ENCODE peak calls at places on chromosomes 16 and 17, in eight cellular contexts. One of them, this sample, is unnamed. For H3K36me3 and H3K4me1, the result is how much of the 10 kb centered on the place peaks cover.

GRCh38 chr16:85240982-85241924 is 129.0 kb upstream of the CIBAR2 start:
- DNase-seq in naive thymus-derived CD4-positive, alpha-beta T cell: no peak
- DNase-seq in cardiac muscle cell: no peak
- DNase-seq in prostate gland: no peak
- DNase-seq in ascending aorta: no peak
- DNase-seq in neural progenitor cell: no peak
- DNase-seq in HCT116: no peak
- DNase-seq in astrocyte: no peak
- DNase-seq in this sample: no peak

GRCh38 chr17:63880706-63881105 is 1.0 kb downstream of the GH2 start:
- DNase-seq in HCT116: no peak
- DNase-seq in naive thymus-derived CD4-positive, alpha-beta T cell: no peak
- DNase-seq in cardiac muscle cell: no peak
- DNase-seq in neural progenitor cell: no peak
- DNase-seq in astrocyte: no peak
- DNase-seq in ascending aorta: no peak
- DNase-seq in prostate gland: no peak
- DNase-seq in this sample: no peak

GRCh38 chr16:67713647-67714273 is 5.4 kb downstream of the GFOD2 start:
- DNase-seq in cardiac muscle cell: no peak
- DNase-seq in HCT116: no peak
- DNase-seq in astrocyte: no peak
- DNase-seq in ascending aorta: no peak
- DNase-seq in prostate gland: no peak
- DNase-seq in neural progenitor cell: no peak
- DNase-seq in naive thymus-derived CD4-positive, alpha-beta T cell: no peak
- DNase-seq in this sample: peak

GRCh38 chr16:51355871-51356270 is 204.8 kb upstream of the SALL1 start:
- DNase-seq in neural progenitor cell: no peak
- DNase-seq in prostate gland: no peak
- DNase-seq in cardiac muscle cell: no peak
- DNase-seq in HCT116: no peak
- DNase-seq in astrocyte: no peak
- DNase-seq in ascending aorta: no peak
- DNase-seq in naive thymus-derived CD4-positive, alpha-beta T cell: no peak
- DNase-seq in this sample: no peak

GRCh38 chr17:35808240-35808961 is 883 bp upstream of the TAF15 start:
- DNase-seq in astrocyte: no peak
- DNase-seq in neural progenitor cell: no peak
- DNase-seq in naive thymus-derived CD4-positive, alpha-beta T cell: no peak
- DNase-seq in HCT116: no peak
- DNase-seq in cardiac muscle cell: no peak
- DNase-seq in prostate gland: no peak
- DNase-seq in ascending aorta: no peak
- DNase-seq in this sample: no peak

GRCh38 chr17:58315750-58316149 is 12.8 kb downstream of the TSPOAP1 start:
- DNase-seq in HCT116: no peak
- DNase-seq in ascending aorta: no peak
- DNase-seq in prostate gland: no peak
- DNase-seq in astrocyte: no peak
- DNase-seq in cardiac muscle cell: no peak
- DNase-seq in naive thymus-derived CD4-positive, alpha-beta T cell: no peak
- DNase-seq in neural progenitor cell: no peak
- DNase-seq in this sample: no peak

GRCh38 chr16:11742041-11742535 is 569 bp downstream of the TXNDC11 start:
- DNase-seq in ascending aorta: no peak
- DNase-seq in prostate gland: no peak
- DNase-seq in neural progenitor cell: no peak
- DNase-seq in cardiac muscle cell: no peak
- DNase-seq in astrocyte: no peak
- DNase-seq in HCT116: no peak
- DNase-seq in naive thymus-derived CD4-positive, alpha-beta T cell: no peak
- DNase-seq in this sample: peak

GRCh38 chr16:83393196-83393981 is 414.4 kb upstream of the HSBP1 start:
- DNase-seq in HCT116: no peak
- DNase-seq in neural progenitor cell: peak
- DNase-seq in astrocyte: peak
- DNase-seq in naive thymus-derived CD4-positive, alpha-beta T cell: no peak
- DNase-seq in ascending aorta: peak
- DNase-seq in prostate gland: peak
- DNase-seq in cardiac muscle cell: no peak
- DNase-seq in this sample: no peak

GRCh38 chr16:12081048-12081404 is 104.5 kb downstream of the SNX29 start:
- DNase-seq in prostate gland: no peak
- DNase-seq in astrocyte: no peak
- DNase-seq in neural progenitor cell: no peak
- DNase-seq in HCT116: no peak
- DNase-seq in naive thymus-derived CD4-positive, alpha-beta T cell: no peak
- DNase-seq in ascending aorta: no peak
- DNase-seq in cardiac muscle cell: no peak
- DNase-seq in this sample: no peak

GRCh38 chr16:11312718-11313492 is 31.8 kb upstream of the PRM1 start:
- DNase-seq in naive thymus-derived CD4-positive, alpha-beta T cell: peak
- DNase-seq in astrocyte: peak
- DNase-seq in prostate gland: no peak
- DNase-seq in ascending aorta: no peak
- DNase-seq in HCT116: peak
- DNase-seq in neural progenitor cell: no peak
- DNase-seq in cardiac muscle cell: no peak
- DNase-seq in this sample: peak

GRCh38 chr16:86663691-86664517 is 85.6 kb downstream of the FOXL1 start:
- DNase-seq in prostate gland: no peak
- DNase-seq in cardiac muscle cell: no peak
- DNase-seq in HCT116: no peak
- DNase-seq in astrocyte: no peak
- DNase-seq in neural progenitor cell: no peak
- DNase-seq in naive thymus-derived CD4-positive, alpha-beta T cell: no peak
- DNase-seq in ascending aorta: no peak
- DNase-seq in this sample: peak

GRCh38 chr17:50608700-50609375 is 25.8 kb upstream of the ABCC3 start:
- DNase-seq in prostate gland: no peak
- DNase-seq in cardiac muscle cell: no peak
- DNase-seq in ascending aorta: no peak
- DNase-seq in HCT116: no peak
- DNase-seq in naive thymus-derived CD4-positive, alpha-beta T cell: no peak
- DNase-seq in neural progenitor cell: peak
- DNase-seq in astrocyte: no peak
- DNase-seq in this sample: no peak

GRCh38 chr17:41619162-41619933 is 5.0 kb downstream of the KRT17 start:
- DNase-seq in cardiac muscle cell: no peak
- DNase-seq in HCT116: no peak
- DNase-seq in naive thymus-derived CD4-positive, alpha-beta T cell: no peak
- DNase-seq in neural progenitor cell: no peak
- DNase-seq in astrocyte: no peak
- DNase-seq in ascending aorta: no peak
- DNase-seq in prostate gland: no peak
- DNase-seq in this sample: no peak

GRCh38 chr16:69366431-69366830 is 14.8 kb upstream of the TMED6 start:
- DNase-seq in HCT116: no peak
- DNase-seq in cardiac muscle cell: no peak
- DNase-seq in ascending aorta: no peak
- DNase-seq in naive thymus-derived CD4-positive, alpha-beta T cell: no peak
- DNase-seq in prostate gland: no peak
- DNase-seq in neural progenitor cell: no peak
- DNase-seq in astrocyte: no peak
- DNase-seq in this sample: no peak

GRCh38 chr16:69365901-69366300 is 14.3 kb upstream of the TMED6 start:
- DNase-seq in HCT116: no peak
- DNase-seq in naive thymus-derived CD4-positive, alpha-beta T cell: no peak
- DNase-seq in prostate gland: no peak
- DNase-seq in cardiac muscle cell: no peak
- DNase-seq in ascending aorta: no peak
- DNase-seq in neural progenitor cell: no peak
- DNase-seq in astrocyte: no peak
- DNase-seq in this sample: no peak

GRCh38 chr16:69367980-69368379 is 16.4 kb upstream of the TMED6 start:
- DNase-seq in cardiac muscle cell: no peak
- DNase-seq in prostate gland: no peak
- DNase-seq in neural progenitor cell: no peak
- DNase-seq in astrocyte: peak
- DNase-seq in ascending aorta: no peak
- DNase-seq in naive thymus-derived CD4-positive, alpha-beta T cell: no peak
- DNase-seq in HCT116: no peak
- DNase-seq in this sample: no peak

GRCh38 chr16:69363281-69363717 is 11.7 kb upstream of the TMED6 start:
- DNase-seq in prostate gland: no peak
- DNase-seq in HCT116: no peak
- DNase-seq in astrocyte: no peak
- DNase-seq in naive thymus-derived CD4-positive, alpha-beta T cell: no peak
- DNase-seq in neural progenitor cell: no peak
- DNase-seq in cardiac muscle cell: no peak
- DNase-seq in ascending aorta: no peak
- DNase-seq in this sample: no peak

GRCh38 chr16:69364088-69364487 is 12.5 kb upstream of the TMED6 start:
- DNase-seq in ascending aorta: no peak
- DNase-seq in prostate gland: no peak
- DNase-seq in neural progenitor cell: no peak
- DNase-seq in astrocyte: no peak
- DNase-seq in cardiac muscle cell: no peak
- DNase-seq in naive thymus-derived CD4-positive, alpha-beta T cell: no peak
- DNase-seq in HCT116: no peak
- DNase-seq in this sample: no peak
- H3K36me3 ChIP-seq in ascending aorta: half or more
- H3K36me3 ChIP-seq in prostate gland: under half
- H3K36me3 ChIP-seq in neural progenitor cell: under half
- H3K36me3 ChIP-seq in astrocyte: under half
- H3K36me3 ChIP-seq in cardiac muscle cell: under half
- H3K36me3 ChIP-seq in naive thymus-derived CD4-positive, alpha-beta T cell: half or more
- H3K36me3 ChIP-seq in HCT116: half or more
- H3K36me3 ChIP-seq in this sample: under half

DNA sequence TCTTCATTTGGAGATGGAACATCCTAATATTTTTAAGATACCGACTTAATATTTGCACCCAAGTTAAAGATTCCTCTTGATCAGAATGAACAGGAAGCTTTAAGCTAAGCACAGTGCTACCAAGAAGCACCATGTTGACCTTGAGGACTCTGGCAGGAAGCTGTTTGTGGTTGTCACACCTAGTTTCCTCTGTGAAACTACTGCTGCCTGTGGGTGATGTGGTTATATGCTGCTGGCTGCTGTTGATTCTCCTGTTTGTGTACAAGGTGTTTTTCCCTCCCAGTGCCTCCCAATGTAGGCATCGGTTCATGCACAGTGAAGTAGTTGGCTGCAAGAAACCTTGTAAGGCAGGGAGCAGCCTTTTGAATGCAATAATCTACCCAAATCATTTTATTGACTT is 23.4 kb downstream of the RBL2 start:
- DNase-seq in neural progenitor cell: no peak
- DNase-seq in astrocyte: no peak
- DNase-seq in HCT116: no peak
- DNase-seq in cardiac muscle cell: no peak
- DNase-seq in ascending aorta: no peak
- DNase-seq in naive thymus-derived CD4-positive, alpha-beta T cell: peak
- DNase-seq in prostate gland: no peak
- DNase-seq in this sample: peak
- H3K27ac ChIP-seq in neural progenitor cell: no peak
- H3K27ac ChIP-seq in astrocyte: no peak
- H3K27ac ChIP-seq in HCT116: no peak
- H3K27ac ChIP-seq in cardiac muscle cell: no peak
- H3K27ac ChIP-seq in ascending aorta: no peak
- H3K27ac ChIP-seq in naive thymus-derived CD4-positive, alpha-beta T cell: peak
- H3K27ac ChIP-seq in prostate gland: no peak
- H3K27ac ChIP-seq in this sample: peak

GRCh38 chr17:46120078-46120477 is 73.2 kb downstream of the KANSL1 start:
- DNase-seq in ascending aorta: no peak
- DNase-seq in prostate gland: no peak
- DNase-seq in naive thymus-derived CD4-positive, alpha-beta T cell: no peak
- DNase-seq in neural progenitor cell: no peak
- DNase-seq in cardiac muscle cell: no peak
- DNase-seq in astrocyte: no peak
- DNase-seq in HCT116: no peak
- DNase-seq in this sample: no peak

GRCh38 chr17:46123607-46124006 is 69.6 kb downstream of the KANSL1 start:
- DNase-seq in prostate gland: no peak
- DNase-seq in ascending aorta: no peak
- DNase-seq in HCT116: no peak
- DNase-seq in cardiac muscle cell: no peak
- DNase-seq in neural progenitor cell: no peak
- DNase-seq in naive thymus-derived CD4-positive, alpha-beta T cell: no peak
- DNase-seq in astrocyte: no peak
- DNase-seq in this sample: no peak

GRCh38 chr17:46121841-46122485 is 71.3 kb downstream of the KANSL1 start:
- DNase-seq in prostate gland: no peak
- DNase-seq in cardiac muscle cell: no peak
- DNase-seq in astrocyte: no peak
- DNase-seq in naive thymus-derived CD4-positive, alpha-beta T cell: no peak
- DNase-seq in HCT116: no peak
- DNase-seq in neural progenitor cell: no peak
- DNase-seq in ascending aorta: no peak
- DNase-seq in this sample: no peak

GRCh38 chr17:46121165-46121764 is 72.0 kb downstream of the KANSL1 start:
- DNase-seq in astrocyte: no peak
- DNase-seq in prostate gland: no peak
- DNase-seq in neural progenitor cell: no peak
- DNase-seq in HCT116: no peak
- DNase-seq in cardiac muscle cell: no peak
- DNase-seq in ascending aorta: no peak
- DNase-seq in naive thymus-derived CD4-positive, alpha-beta T cell: no peak
- DNase-seq in this sample: no peak

DNA sequence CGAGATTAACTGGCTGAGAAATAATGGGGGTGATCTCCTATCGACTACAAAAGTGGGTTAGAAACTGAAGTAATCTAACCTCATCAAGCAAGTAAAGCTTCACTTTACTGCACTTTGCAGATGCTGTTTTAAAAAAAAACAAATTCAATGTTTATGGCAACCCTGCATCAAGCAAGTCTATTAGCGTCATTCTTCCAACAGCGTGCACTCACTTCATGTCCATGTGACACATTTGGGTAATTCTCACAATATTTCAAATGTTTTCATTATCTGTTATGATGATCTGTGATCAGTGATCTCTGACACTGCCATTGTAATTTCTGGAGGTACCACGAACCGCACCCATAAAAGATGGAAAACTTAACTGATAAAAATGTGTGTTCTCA is 70.8 kb downstream of the KANSL1 start:
- DNase-seq in HCT116: no peak
- DNase-seq in ascending aorta: no peak
- DNase-seq in cardiac muscle cell: no peak
- DNase-seq in prostate gland: no peak
- DNase-seq in naive thymus-derived CD4-positive, alpha-beta T cell: no peak
- DNase-seq in neural progenitor cell: no peak
- DNase-seq in astrocyte: no peak
- DNase-seq in this sample: no peak
- H3K4me1 ChIP-seq in HCT116: under half
- H3K4me1 ChIP-seq in ascending aorta: under half
- H3K4me1 ChIP-seq in cardiac muscle cell: half or more
- H3K4me1 ChIP-seq in prostate gland: under half
- H3K4me1 ChIP-seq in naive thymus-derived CD4-positive, alpha-beta T cell: under half
- H3K4me1 ChIP-seq in neural progenitor cell: under half
- H3K4me1 ChIP-seq in astrocyte: under half
- H3K4me1 ChIP-seq in this sample: under half

GRCh38 chr16:56351481-56351880 is 73.9 kb downstream of the AMFR start:
- DNase-seq in naive thymus-derived CD4-positive, alpha-beta T cell: no peak
- DNase-seq in ascending aorta: no peak
- DNase-seq in neural progenitor cell: no peak
- DNase-seq in cardiac muscle cell: no peak
- DNase-seq in astrocyte: no peak
- DNase-seq in HCT116: no peak
- DNase-seq in prostate gland: no peak
- DNase-seq in this sample: no peak
- H3K36me3 ChIP-seq in naive thymus-derived CD4-positive, alpha-beta T cell: under half
- H3K36me3 ChIP-seq in ascending aorta: under half
- H3K36me3 ChIP-seq in neural progenitor cell: under half
- H3K36me3 ChIP-seq in cardiac muscle cell: under half
- H3K36me3 ChIP-seq in astrocyte: under half
- H3K36me3 ChIP-seq in HCT116: under half
- H3K36me3 ChIP-seq in prostate gland: under half
- H3K36me3 ChIP-seq in this sample: under half

This sample was measured in small intestine.